ENCODE peak calls at places on chromosomes 11 and 22, in six cellular contexts. One of them, this sample, is unnamed.

GRCh38 chr22:46956498-46957215 is 194.2 kb downstream of the TBC1D22A start:
- DNase-seq in activated T-helper 1 cell treated with Interleukin-2 at 50 U/mL for 16 hours: no peak
- DNase-seq in heart left ventricle: no peak
- DNase-seq in A549: no peak
- DNase-seq in amniotic stem cell: no peak
- DNase-seq in right cardiac atrium: no peak
- DNase-seq in this sample: no peak

GRCh38 chr11:47607380-47607779 is 13.2 kb upstream of the C1QTNF4 start:
- DNase-seq in activated T-helper 1 cell treated with Interleukin-2 at 50 U/mL for 16 hours: no peak
- DNase-seq in heart left ventricle: no peak
- DNase-seq in A549: no peak
- DNase-seq in amniotic stem cell: peak; percentile 48
- DNase-seq in right cardiac atrium: peak; percentile 81
- DNase-seq in this sample: no peak

GRCh38 chr11:89613916-89614315 is 96.2 kb upstream of the TRIM77 start:
- DNase-seq in activated T-helper 1 cell treated with Interleukin-2 at 50 U/mL for 16 hours: no peak
- DNase-seq in heart left ventricle: no peak
- DNase-seq in A549: no peak
- DNase-seq in amniotic stem cell: no peak
- DNase-seq in right cardiac atrium: no peak
- DNase-seq in this sample: no peak

GRCh38 chr11:36751996-36752395 is 154.0 kb upstream of the RAG2 start:
- DNase-seq in activated T-helper 1 cell treated with Interleukin-2 at 50 U/mL for 16 hours: no peak
- DNase-seq in heart left ventricle: no peak
- DNase-seq in A549: no peak
- DNase-seq in amniotic stem cell: no peak
- DNase-seq in right cardiac atrium: no peak
- DNase-seq in this sample: no peak

GRCh38 chr11:93541884-93542752 is 1.1 kb downstream of the SMCO4 start:
- DNase-seq in activated T-helper 1 cell treated with Interleukin-2 at 50 U/mL for 16 hours: peak; percentile 26
- DNase-seq in heart left ventricle: peak; percentile 72
- DNase-seq in A549: peak; percentile 58
- DNase-seq in amniotic stem cell: peak; percentile 7
- DNase-seq in right cardiac atrium: peak; percentile 78
- DNase-seq in this sample: peak; percentile 59

GRCh38 chr11:47259178-47259977 is 1.6 kb downstream of the NR1H3 start:
- DNase-seq in activated T-helper 1 cell treated with Interleukin-2 at 50 U/mL for 16 hours: no peak
- DNase-seq in heart left ventricle: no peak
- DNase-seq in A549: peak; percentile 58
- DNase-seq in amniotic stem cell: no peak
- DNase-seq in right cardiac atrium: no peak
- DNase-seq in this sample: peak; percentile 62

GRCh38 chr11:22337571-22338464 is at the start of gene SLC17A6:
- DNase-seq in activated T-helper 1 cell treated with Interleukin-2 at 50 U/mL for 16 hours: no peak
- DNase-seq in heart left ventricle: no peak
- DNase-seq in A549: peak; percentile 5
- DNase-seq in amniotic stem cell: peak; percentile 3
- DNase-seq in right cardiac atrium: no peak
- DNase-seq in this sample: no peak

GRCh38 chr11:103920933-103921332 is 115.5 kb upstream of the DDI1 start:
- DNase-seq in activated T-helper 1 cell treated with Interleukin-2 at 50 U/mL for 16 hours: no peak
- DNase-seq in heart left ventricle: no peak
- DNase-seq in A549: no peak
- DNase-seq in amniotic stem cell: no peak
- DNase-seq in right cardiac atrium: no peak
- DNase-seq in this sample: no peak

GRCh38 chr22:46569848-46570695 is 32.7 kb upstream of the CELSR1 start:
- DNase-seq in activated T-helper 1 cell treated with Interleukin-2 at 50 U/mL for 16 hours: no peak
- DNase-seq in heart left ventricle: peak; percentile 39
- DNase-seq in A549: no peak
- DNase-seq in amniotic stem cell: no peak
- DNase-seq in right cardiac atrium: peak; percentile 29
- DNase-seq in this sample: no peak

GRCh38 chr11:30245621-30246020 is 14.8 kb downstream of the FSHB start:
- DNase-seq in activated T-helper 1 cell treated with Interleukin-2 at 50 U/mL for 16 hours: no peak
- DNase-seq in heart left ventricle: no peak
- DNase-seq in A549: no peak
- DNase-seq in amniotic stem cell: no peak
- DNase-seq in right cardiac atrium: no peak
- DNase-seq in this sample: no peak

GRCh38 chr11:68658661-68659060 is 25.7 kb upstream of the GAL start:
- DNase-seq in activated T-helper 1 cell treated with Interleukin-2 at 50 U/mL for 16 hours: no peak
- DNase-seq in heart left ventricle: no peak
- DNase-seq in A549: no peak
- DNase-seq in amniotic stem cell: no peak
- DNase-seq in right cardiac atrium: no peak
- DNase-seq in this sample: no peak

GRCh38 chr11:70399681-70400112 is 1.4 kb downstream of the CTTN start:
- DNase-seq in activated T-helper 1 cell treated with Interleukin-2 at 50 U/mL for 16 hours: no peak
- DNase-seq in heart left ventricle: peak; percentile 87
- DNase-seq in A549: peak; percentile 90
- DNase-seq in amniotic stem cell: peak; percentile 92
- DNase-seq in right cardiac atrium: peak; percentile 92
- DNase-seq in this sample: peak; percentile 57

GRCh38 chr11:19727246-19727645 is 14.6 kb downstream of the NAV2 start:
- DNase-seq in activated T-helper 1 cell treated with Interleukin-2 at 50 U/mL for 16 hours: no peak
- DNase-seq in heart left ventricle: no peak
- DNase-seq in A549: no peak
- DNase-seq in amniotic stem cell: no peak
- DNase-seq in right cardiac atrium: no peak
- DNase-seq in this sample: no peak

GRCh38 chr22:44406581-44407403 is 91.2 kb downstream of the RTL6 start:
- DNase-seq in activated T-helper 1 cell treated with Interleukin-2 at 50 U/mL for 16 hours: no peak
- DNase-seq in heart left ventricle: peak; percentile 41
- DNase-seq in A549: no peak
- DNase-seq in amniotic stem cell: no peak
- DNase-seq in right cardiac atrium: no peak
- DNase-seq in this sample: no peak

This sample was measured in dermis microvascular lymphatic vessel endothelial cell.